ENCODE peak calls at places on chromosomes 11 and 22, in four cellular contexts. G, S, C and A are unnamed samples.
A peak's percentile ranks its signal among the peaks of the same experiment; 100 is the strongest.

GRCh38 chr11:72781063-72781312 is 12.9 kb downstream of the STARD10 start:
- DNase-seq in G (no peak), S (no peak), C (peak; percentile 71), A (no peak)

GRCh38 chr11:35174666-35175065 is 35.7 kb downstream of the CD44 start:
- DNase-seq in G (peak; percentile 90), S (no peak), C (no peak), A (no peak)

GRCh38 chr11:4467043-4467442 is 15.4 kb upstream of the OR52K1 start:
- DNase-seq in G (no peak), S (no peak), C (no peak), A (no peak)

GRCh38 chr11:12603362-12604088 is 70.7 kb upstream of the TEAD1 start:
- DNase-seq in G (no peak), S (no peak), C (no peak), A (no peak)

GRCh38 chr22:40400173-40400572 is 29.8 kb downstream of the SGSM3 start:
- DNase-seq in G (no peak), S (no peak), C (peak; percentile 52), A (no peak)

GRCh38 chr11:61332266-61332822 is 561 bp downstream of the DDB1 start:
- DNase-seq in G (peak; percentile 36), S (no peak), C (no peak), A (peak; percentile 73)

GRCh38 chr11:65416341-65417185 is 6.0 kb upstream of the NEAT1 start:
- DNase-seq in G (peak; percentile 71), S (peak; percentile 94), C (peak; percentile 94), A (peak; percentile 90)

GRCh38 chr11:19935507-19935906 is 222.9 kb downstream of the NAV2 start:
- DNase-seq in G (peak; percentile 86), S (no peak), C (no peak), A (no peak)

GRCh38 chr11:21810650-21811049 is 382.2 kb upstream of the ANO5 start:
- DNase-seq in G (no peak), S (no peak), C (no peak), A (no peak)

GRCh38 chr11:129815596-129816461 is at the start of gene TMEM45B:
- DNase-seq in G (no peak), S (no peak), C (peak; percentile 75), A (no peak)

GRCh38 chr11:118313242-118313641 is 8.7 kb downstream of the CD3E start:
- DNase-seq in G (no peak), S (no peak), C (no peak), A (no peak)

GRCh38 chr22:17265649-17266248 is 46.5 kb upstream of the ADA2 start:
- DNase-seq in G (no peak), S (no peak), C (no peak), A (no peak)

GRCh38 chr22:39721456-39722325 is 151.1 kb downstream of the CACNA1I start:
- DNase-seq in G (no peak), S (no peak), C (peak; percentile 17), A (no peak)

GRCh38 chr11:406796-407650 is 7.8 kb downstream of the SIGIRR start:
- DNase-seq in G (peak; percentile 65), S (peak; percentile 65), C (peak; percentile 78), A (peak; percentile 83)

GRCh38 chr11:83895516-83895915 is 609.3 kb upstream of the CCDC90B start:
- DNase-seq in G (no peak), S (no peak), C (no peak), A (no peak)

GRCh38 chr11:73285721-73286120 is 13.6 kb downstream of the P2RY6 start:
- DNase-seq in G (no peak), S (no peak), C (no peak), A (no peak)

GRCh38 chr11:65355013-65355775 is 643 bp downstream of the TIGD3 start:
- DNase-seq in G (no peak), S (peak; percentile 41), C (no peak), A (peak; percentile 49)

GRCh38 chr11:66815646-66816045 is 27.6 kb upstream of the RCE1 start:
- DNase-seq in G (peak; percentile 43), S (no peak), C (no peak), A (no peak)

GRCh38 chr11:46491661-46492331 is 100.2 kb upstream of the CHRM4 start:
- DNase-seq in G (peak; percentile 20), S (no peak), C (no peak), A (no peak)
- TF ChIP-seq POLR2A in G (no peak), S (no peak), C (no peak), A (no peak)

DNA sequence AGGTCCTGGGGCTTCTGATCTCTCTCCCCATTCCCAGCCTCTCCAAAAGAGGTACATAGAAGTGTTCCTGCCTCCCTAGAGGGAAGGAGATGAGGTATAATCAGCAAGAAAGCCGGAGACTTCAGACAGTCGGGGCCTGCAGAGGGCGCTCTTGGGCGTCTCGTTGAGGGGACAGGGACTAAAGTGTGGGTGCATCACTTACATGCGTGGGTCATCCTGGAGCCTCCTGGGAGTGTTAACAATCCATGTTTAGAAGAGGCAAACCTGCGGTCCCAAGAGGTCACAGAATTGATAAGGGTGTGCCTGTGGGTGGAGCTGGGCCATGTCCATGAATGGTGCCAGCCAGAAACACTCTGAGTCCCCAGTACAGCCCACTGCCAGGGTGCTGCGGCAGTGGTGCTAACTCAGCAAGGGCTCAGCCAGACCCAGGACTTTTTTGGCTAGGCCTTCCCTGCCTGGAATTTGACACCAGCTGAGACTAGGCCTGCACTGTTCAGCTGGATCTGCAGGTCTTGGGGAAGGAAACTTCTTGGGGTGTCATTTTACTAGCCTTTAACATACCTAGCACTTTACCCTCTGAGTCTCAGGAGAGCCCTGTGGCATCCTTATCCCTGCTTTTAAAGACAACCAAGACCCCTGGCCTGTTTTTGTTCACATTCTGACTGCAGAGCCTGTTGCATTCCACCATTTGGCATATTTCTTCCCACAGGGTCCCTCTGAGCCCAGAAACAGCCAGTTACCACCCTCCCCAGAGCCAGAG is 5.5 kb downstream of the YDJC start:
- DNase-seq in G (peak; percentile 23), S (no peak), C (no peak), A (peak; percentile 64)
- TF ChIP-seq POLR2A in G (no peak), S (no peak), C (no peak), A (no peak)

GRCh38 chr22:20584872-20585639 is 77.6 kb downstream of the MED15 start:
- DNase-seq in G (no peak), S (no peak), C (no peak), A (no peak)
- TF ChIP-seq POLR2A in G (no peak), S (no peak), C (no peak), A (no peak)

GRCh38 chr11:68257477-68258362 is 14.1 kb downstream of the C11orf24 start:
- DNase-seq in G (peak; percentile 83), S (peak; percentile 96), C (peak; percentile 99), A (peak; percentile 89)
- TF ChIP-seq POLR2A in G (no peak), S (no peak), C (no peak), A (no peak)

DNA sequence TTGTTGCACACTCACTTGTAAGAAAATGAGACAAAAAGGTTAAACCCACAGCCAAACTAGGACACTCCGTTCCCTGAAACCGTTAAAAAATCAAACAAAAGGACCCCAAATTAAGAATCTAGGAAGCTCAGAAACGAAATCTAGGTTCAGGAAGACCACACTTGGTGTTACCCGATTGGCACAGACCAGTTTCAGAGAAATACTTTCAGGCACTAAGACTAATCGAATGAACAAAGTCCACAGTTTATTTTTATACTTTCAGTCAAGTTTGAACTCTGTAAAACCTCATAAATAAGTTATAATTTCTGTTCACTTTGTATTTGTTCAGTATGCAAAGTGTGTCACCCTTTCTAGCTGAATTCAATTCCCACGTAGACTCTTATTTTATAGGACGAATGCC is 38.8 kb upstream of the TTC12 start:
- DNase-seq in G (no peak), S (no peak), C (no peak), A (no peak)
- TF ChIP-seq POLR2A in G (no peak), S (no peak), C (no peak), A (no peak)

GRCh38 chr11:69296890-69297224 is 2.9 kb downstream of the MYEOV start:
- DNase-seq in G (no peak), S (no peak), C (peak; percentile 50), A (no peak)

GRCh38 chr11:69298778-69299461 is 5.0 kb downstream of the MYEOV start:
- DNase-seq in G (peak; percentile 48), S (no peak), C (no peak), A (no peak)

GRCh38 chr11:69299572-69299971 is 5.6 kb downstream of the MYEOV start:
- DNase-seq in G (no peak), S (no peak), C (no peak), A (no peak)

GRCh38 chr11:69297225-69297925 is 3.4 kb downstream of the MYEOV start:
- DNase-seq in G (peak; percentile 99), S (peak; percentile 91), C (peak; percentile 92), A (peak; percentile 76)

DNA sequence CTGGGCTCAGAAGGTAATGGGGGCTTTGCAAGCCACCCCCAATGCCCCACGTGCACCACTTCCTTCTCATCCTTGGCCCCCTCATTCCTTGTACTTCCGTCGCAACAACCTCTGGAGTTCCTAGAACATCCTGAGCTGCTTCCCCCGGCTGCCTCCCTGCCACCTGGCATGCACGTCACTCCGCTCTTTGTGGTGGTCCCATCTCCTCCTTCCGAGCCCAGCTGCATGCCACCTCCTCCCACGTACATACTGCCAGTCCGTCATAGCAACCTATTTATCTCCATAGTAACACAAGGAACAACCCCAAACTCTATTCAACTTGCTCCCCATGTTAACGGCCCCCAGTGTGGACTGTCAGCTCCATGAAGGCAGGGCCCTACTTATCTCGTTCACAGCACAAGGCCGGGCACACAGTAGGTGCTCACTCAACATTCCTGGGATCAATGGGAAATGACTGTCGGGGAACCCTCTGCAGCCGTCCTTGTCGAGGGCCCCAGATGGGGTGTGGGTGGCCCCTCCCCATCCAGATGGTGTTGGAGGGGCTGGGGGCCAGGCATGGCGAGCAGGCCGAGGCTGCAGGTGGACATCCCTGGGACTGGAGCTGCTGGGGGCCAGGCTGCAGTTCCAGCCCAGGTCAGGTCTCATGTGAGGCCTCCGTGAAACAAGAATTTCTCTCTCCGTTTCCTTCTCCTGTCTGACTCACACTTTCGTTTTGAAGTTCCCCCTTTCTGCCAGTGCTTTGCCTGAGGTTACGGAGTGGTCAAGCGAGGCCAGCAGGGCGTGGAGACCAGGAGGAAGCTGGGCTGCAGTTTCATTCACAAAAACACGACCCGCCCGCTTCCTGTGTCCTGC is 4.2 kb downstream of the MYEOV start:
- DNase-seq in G (peak; percentile 82), S (peak; percentile 55), C (peak; percentile 82), A (peak; percentile 23)
- TF ChIP-seq POLR2A in G (peak; percentile 25), S (peak; percentile 36), C (no peak), A (no peak)

GRCh38 chr22:37905534-37906363 is at the start of gene MICALL1:
- DNase-seq in G (peak; percentile 67), S (peak; percentile 68), C (peak; percentile 87), A (peak; percentile 85)
- TF ChIP-seq POLR2A in G (peak; percentile 73), S (no peak), C (no peak), A (no peak)

DNA sequence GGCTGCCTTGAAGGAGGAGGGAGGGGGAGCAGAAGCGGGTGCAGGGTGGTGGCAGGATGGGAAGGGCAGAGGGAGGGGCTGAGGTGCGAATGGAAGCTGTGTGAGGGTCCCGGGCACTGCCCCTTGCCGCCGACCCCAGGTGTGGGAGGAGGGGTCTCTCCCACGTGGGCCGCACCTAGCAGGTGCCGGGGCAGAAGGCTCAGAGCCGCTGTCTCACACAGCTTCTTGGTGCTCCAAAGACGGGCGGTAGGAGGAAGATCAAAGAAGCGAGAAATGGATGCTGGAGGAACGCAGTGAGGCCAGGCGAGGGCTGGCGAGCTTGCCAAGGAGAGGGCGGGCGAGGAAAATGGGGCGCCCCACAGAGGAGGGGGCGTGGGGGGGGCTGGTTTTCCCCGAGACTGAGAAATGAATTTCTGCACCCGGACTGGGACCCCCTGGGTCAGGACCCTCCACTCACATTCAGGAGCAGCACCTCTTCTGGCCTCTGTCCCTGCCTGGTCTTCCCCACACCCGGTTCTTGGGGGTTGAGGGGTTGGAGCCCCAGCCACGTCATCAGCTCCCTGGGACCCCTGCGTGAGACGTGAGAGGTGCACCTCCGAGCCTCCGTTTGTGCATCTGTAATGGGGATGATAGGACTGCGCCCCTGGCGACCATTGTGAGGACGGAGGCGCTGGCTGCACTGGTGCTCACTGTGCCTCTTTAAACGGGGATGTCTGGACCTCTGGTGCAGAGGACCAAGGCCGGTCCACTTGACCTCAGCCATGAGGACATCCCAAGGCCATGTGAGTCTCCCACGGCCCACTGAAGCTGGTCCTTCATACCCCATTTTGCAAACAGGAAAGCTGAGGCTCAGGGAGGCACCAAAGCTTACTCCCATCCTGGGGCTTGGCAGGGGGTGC is 16.8 kb downstream of the LSP1 start:
- DNase-seq in G (no peak), S (no peak), C (no peak), A (no peak)
- TF ChIP-seq POLR2A in G (no peak), S (peak; percentile 37), C (no peak), A (no peak)